ENCODE peak calls at places on chromosomes 4 and X, in five cellular contexts. One of them, this sample, is unnamed.

GRCh38 chr4:80069108-80069836 is 3.8 kb downstream of the ANTXR2 start:
- DNase-seq in A673: no peak
- DNase-seq in AG10803: no peak
- DNase-seq in AG09309: no peak
- DNase-seq in lower lobe of right lung: no peak
- DNase-seq in this sample: no peak

GRCh38 chrX:70672326-70672725 is 227.7 kb downstream of the DLG3 start:
- DNase-seq in AG09309: no peak
- DNase-seq in A673: no peak
- DNase-seq in AG10803: no peak
- DNase-seq in lower lobe of right lung: no peak
- DNase-seq in this sample: no peak

GRCh38 chrX:35665311-35665710 is 132.8 kb upstream of the MAGEB16 start:
- DNase-seq in AG10803: no peak
- DNase-seq in AG09309: no peak
- DNase-seq in lower lobe of right lung: no peak
- DNase-seq in A673: peak; percentile 2
- DNase-seq in this sample: no peak

GRCh38 chr4:182219400-182219799 is 23.8 kb upstream of the TENM3 start:
- DNase-seq in AG09309: no peak
- DNase-seq in AG10803: no peak
- DNase-seq in A673: no peak
- DNase-seq in lower lobe of right lung: no peak
- DNase-seq in this sample: no peak

GRCh38 chrX:54180403-54180802 is 2.7 kb downstream of the FAM120C start:
- DNase-seq in lower lobe of right lung: no peak
- DNase-seq in AG09309: no peak
- DNase-seq in AG10803: peak; percentile 21
- DNase-seq in A673: no peak
- DNase-seq in this sample: no peak

GRCh38 chr4:101224358-101225218 is 122.7 kb downstream of the PPP3CA start:
- DNase-seq in AG09309: no peak
- DNase-seq in lower lobe of right lung: no peak
- DNase-seq in AG10803: no peak
- DNase-seq in A673: no peak
- DNase-seq in this sample: no peak

GRCh38 chr4:100042235-100042634 is 92.2 kb upstream of the H2AZ1 start:
- DNase-seq in AG09309: no peak
- DNase-seq in A673: no peak
- DNase-seq in lower lobe of right lung: no peak
- DNase-seq in AG10803: no peak
- DNase-seq in this sample: no peak

GRCh38 chr4:38128478-38129451 is 168.6 kb downstream of the PTTG2 start:
- DNase-seq in AG10803: peak; percentile 65
- DNase-seq in AG09309: no peak
- DNase-seq in A673: no peak
- DNase-seq in lower lobe of right lung: no peak
- DNase-seq in this sample: no peak

GRCh38 chrX:44871114-44871645 is 1.8 kb upstream of the KDM6A start:
- DNase-seq in A673: no peak
- DNase-seq in AG10803: peak; percentile 15
- DNase-seq in AG09309: no peak
- DNase-seq in lower lobe of right lung: peak; percentile 46
- DNase-seq in this sample: no peak

GRCh38 chrX:2508648-2509335 is 8.0 kb upstream of the DHRSX start:
- DNase-seq in A673: no peak
- DNase-seq in lower lobe of right lung: no peak
- DNase-seq in AG10803: no peak
- DNase-seq in AG09309: no peak
- DNase-seq in this sample: no peak

GRCh38 chr4:8100696-8101095 is 57.9 kb downstream of the ABLIM2 start:
- DNase-seq in A673: no peak
- DNase-seq in lower lobe of right lung: no peak
- DNase-seq in AG10803: peak; percentile 45
- DNase-seq in AG09309: no peak
- DNase-seq in this sample: no peak

GRCh38 chr4:186104114-186104894 is at the start of gene FAM149A:
- DNase-seq in AG09309: no peak
- DNase-seq in lower lobe of right lung: peak; percentile 86
- DNase-seq in AG10803: no peak
- DNase-seq in A673: peak; percentile 21
- DNase-seq in this sample: no peak

GRCh38 chr4:82423245-82424054 is 6.8 kb downstream of the HNRNPDL start:
- DNase-seq in AG09309: no peak
- DNase-seq in A673: no peak
- DNase-seq in AG10803: peak; percentile 33
- DNase-seq in lower lobe of right lung: no peak
- DNase-seq in this sample: no peak

GRCh38 chr4:139892973-139893736 is 227.5 kb downstream of the MGST2 start:
- DNase-seq in A673: no peak
- DNase-seq in lower lobe of right lung: no peak
- DNase-seq in AG10803: no peak
- DNase-seq in AG09309: no peak
- DNase-seq in this sample: no peak

GRCh38 chr4:53116959-53117358 is 248.9 kb downstream of the SCFD2 start:
- DNase-seq in AG09309: no peak
- DNase-seq in lower lobe of right lung: no peak
- DNase-seq in AG10803: peak; percentile 65
- DNase-seq in A673: no peak
- DNase-seq in this sample: no peak

GRCh38 chr4:153731239-153731638 is 28.6 kb downstream of the RNF175 start:
- DNase-seq in AG10803: peak; percentile 89
- DNase-seq in A673: peak; percentile 87
- DNase-seq in lower lobe of right lung: no peak
- DNase-seq in AG09309: peak; percentile 77
- DNase-seq in this sample: peak; percentile 59

GRCh38 chrX:45063319-45064095 is 137.2 kb downstream of the DIPK2B start:
- DNase-seq in A673: no peak
- DNase-seq in lower lobe of right lung: no peak
- DNase-seq in AG10803: no peak
- DNase-seq in AG09309: no peak
- DNase-seq in this sample: no peak

GRCh38 chr4:77493829-77494551 is 111.6 kb upstream of the CXCL13 start:
- DNase-seq in lower lobe of right lung: no peak
- DNase-seq in A673: no peak
- DNase-seq in AG09309: no peak
- DNase-seq in AG10803: no peak
- DNase-seq in this sample: no peak

GRCh38 chr4:1603413-1604135 is 80.5 kb downstream of the FAM53A start:
- DNase-seq in AG10803: no peak
- DNase-seq in lower lobe of right lung: peak; percentile 36
- DNase-seq in A673: no peak
- DNase-seq in AG09309: no peak
- DNase-seq in this sample: no peak

GRCh38 chrX:119745283-119745848 is 13.0 kb upstream of the SOWAHD start:
- DNase-seq in A673: no peak
- DNase-seq in lower lobe of right lung: no peak
- DNase-seq in AG09309: no peak
- DNase-seq in AG10803: no peak
- DNase-seq in this sample: no peak

GRCh38 chr4:57154191-57154590 is 44.0 kb upstream of the IGFBP7 start:
- DNase-seq in A673: peak; percentile 27
- DNase-seq in lower lobe of right lung: no peak
- DNase-seq in AG09309: no peak
- DNase-seq in AG10803: peak; percentile 8
- DNase-seq in this sample: peak; percentile 82

GRCh38 chr4:175770555-175770954 is 41.5 kb downstream of the GPM6A start:
- DNase-seq in lower lobe of right lung: no peak
- DNase-seq in AG09309: no peak
- DNase-seq in A673: no peak
- DNase-seq in AG10803: peak; percentile 11
- DNase-seq in this sample: no peak

GRCh38 chr4:3655485-3656429 is 110.4 kb upstream of the ADRA2C start:
- DNase-seq in AG10803: no peak
- DNase-seq in lower lobe of right lung: no peak
- DNase-seq in AG09309: no peak
- DNase-seq in A673: peak; percentile 42
- DNase-seq in this sample: no peak

GRCh38 chrX:9899640-9900075 is 67.5 kb upstream of the CLDN34 start:
- DNase-seq in A673: no peak
- DNase-seq in AG10803: peak; percentile 83
- DNase-seq in lower lobe of right lung: no peak
- DNase-seq in AG09309: peak; percentile 71
- DNase-seq in this sample: no peak

GRCh38 chr4:106365613-106366012 is 3.0 kb downstream of the GIMD1 start:
- DNase-seq in A673: peak; percentile 56
- DNase-seq in AG10803: peak; percentile 91
- DNase-seq in AG09309: peak; percentile 82
- DNase-seq in lower lobe of right lung: no peak
- DNase-seq in this sample: peak; percentile 56

GRCh38 chr4:78645853-78646757 is 94.5 kb downstream of the ANXA3 start:
- DNase-seq in AG09309: peak; percentile 86
- DNase-seq in A673: peak; percentile 66
- DNase-seq in lower lobe of right lung: peak; percentile 59
- DNase-seq in AG10803: peak; percentile 97
- DNase-seq in this sample: peak; percentile 86

GRCh38 chrX:118655561-118656246 is 71.7 kb upstream of the IL13RA1 start:
- DNase-seq in AG09309: peak; percentile 11
- DNase-seq in A673: no peak
- DNase-seq in AG10803: peak; percentile 57
- DNase-seq in lower lobe of right lung: no peak
- DNase-seq in this sample: peak; percentile 15

GRCh38 chrX:30831082-30831481 is 58.0 kb downstream of the TAB3 start:
- DNase-seq in lower lobe of right lung: no peak
- DNase-seq in AG09309: no peak
- DNase-seq in A673: no peak
- DNase-seq in AG10803: no peak
- DNase-seq in this sample: no peak

GRCh38 chrX:38055170-38055847 is 49.0 kb downstream of the SYTL5 start:
- DNase-seq in AG10803: peak; percentile 62
- DNase-seq in A673: peak; percentile 19
- DNase-seq in lower lobe of right lung: no peak
- DNase-seq in AG09309: peak; percentile 17
- DNase-seq in this sample: no peak

GRCh38 chr4:124415206-124415605 is 297.3 kb downstream of the ANKRD50 start:
- DNase-seq in AG09309: peak; percentile 25
- DNase-seq in A673: no peak
- DNase-seq in AG10803: peak; percentile 8
- DNase-seq in lower lobe of right lung: no peak
- DNase-seq in this sample: no peak

GRCh38 chr4:47703008-47703407 is 134.9 kb downstream of the CORIN start:
- DNase-seq in lower lobe of right lung: no peak
- DNase-seq in AG09309: no peak
- DNase-seq in A673: no peak
- DNase-seq in AG10803: no peak
- DNase-seq in this sample: no peak

GRCh38 chr4:47705326-47705981 is 132.4 kb downstream of the CORIN start:
- DNase-seq in AG09309: no peak
- DNase-seq in AG10803: peak; percentile 9
- DNase-seq in A673: peak; percentile 58
- DNase-seq in lower lobe of right lung: no peak
- DNase-seq in this sample: no peak

GRCh38 chr4:47703964-47704363 is 133.9 kb downstream of the CORIN start:
- DNase-seq in A673: peak; percentile 12
- DNase-seq in lower lobe of right lung: no peak
- DNase-seq in AG09309: no peak
- DNase-seq in AG10803: peak; percentile 11
- DNase-seq in this sample: no peak

GRCh38 chr4:47701286-47701685 is 136.6 kb downstream of the CORIN start:
- DNase-seq in AG10803: no peak
- DNase-seq in lower lobe of right lung: no peak
- DNase-seq in AG09309: no peak
- DNase-seq in A673: no peak
- DNase-seq in this sample: no peak

DNA sequence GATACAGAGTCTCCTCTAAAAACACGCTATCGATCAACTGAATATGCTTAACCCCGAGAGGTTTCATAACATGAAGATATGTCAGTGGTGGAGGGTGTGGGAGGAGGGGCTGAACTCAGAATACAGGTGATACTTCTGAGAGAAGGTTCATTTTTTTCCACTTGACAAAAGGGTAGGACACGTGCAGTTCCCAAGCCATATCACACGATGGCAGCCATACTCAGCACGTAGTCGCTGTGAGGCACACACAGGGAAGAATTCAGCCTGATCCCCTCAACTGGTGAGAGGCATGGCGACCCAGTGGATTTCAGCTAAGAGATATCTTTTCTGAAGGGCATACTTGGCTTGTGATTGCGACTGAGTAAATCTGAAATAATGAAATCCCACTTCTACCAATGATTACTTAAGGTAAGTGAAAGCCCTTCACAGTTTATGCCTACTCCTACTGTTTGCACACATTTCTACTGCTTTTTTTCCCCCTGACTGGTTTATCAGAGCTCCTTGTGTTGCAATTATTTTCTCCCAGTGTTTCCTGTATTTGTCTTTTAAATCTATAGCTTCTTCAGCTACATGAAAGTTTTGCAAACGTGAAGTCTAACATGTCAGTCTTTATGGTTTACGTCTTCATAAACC is 133.1 kb downstream of the CORIN start:
- DNase-seq in AG09309: no peak
- DNase-seq in A673: peak; percentile 70
- DNase-seq in lower lobe of right lung: no peak
- DNase-seq in AG10803: peak; percentile 30
- DNase-seq in this sample: no peak
- TF ChIP-seq CTCF in AG09309: peak; percentile 54
- TF ChIP-seq CTCF in A673: peak; percentile 68
- TF ChIP-seq CTCF in lower lobe of right lung: peak; percentile 32
- TF ChIP-seq CTCF in AG10803: peak; percentile 56
- TF ChIP-seq CTCF in this sample: peak; percentile 36

DNA sequence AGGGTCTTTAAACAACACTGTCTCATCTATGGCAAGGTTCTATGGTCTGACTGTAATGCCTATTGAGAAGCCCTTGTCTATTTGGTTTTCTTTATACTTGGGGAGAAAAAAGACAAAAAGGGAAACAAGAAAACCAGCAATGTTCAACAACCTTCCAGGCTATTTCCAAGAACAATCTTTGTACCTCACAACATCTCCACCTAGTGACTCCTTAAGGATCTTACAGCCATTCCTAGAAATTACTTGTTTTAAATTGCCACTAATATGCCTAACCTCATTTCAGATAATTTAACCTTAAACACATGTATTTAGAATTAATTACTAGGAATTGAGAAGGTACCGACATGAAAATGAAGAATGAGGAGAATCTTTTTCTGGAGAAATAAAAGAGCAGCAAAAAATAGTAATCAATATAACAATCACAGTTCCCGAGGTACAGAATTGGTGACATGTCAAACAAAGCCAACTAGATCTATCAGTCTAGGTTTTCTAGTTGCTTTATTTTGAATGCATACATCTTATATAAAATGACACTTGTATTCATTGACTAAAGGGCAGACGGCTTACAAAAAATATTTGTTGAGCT is 1.6 kb upstream of the RBM46 start:
- DNase-seq in AG10803: peak; percentile 48
- DNase-seq in lower lobe of right lung: no peak
- DNase-seq in A673: peak; percentile 46
- DNase-seq in AG09309: peak; percentile 5
- DNase-seq in this sample: no peak
- TF ChIP-seq CTCF in AG10803: peak; percentile 76
- TF ChIP-seq CTCF in lower lobe of right lung: peak; percentile 48
- TF ChIP-seq CTCF in A673: peak; percentile 70
- TF ChIP-seq CTCF in AG09309: peak; percentile 50
- TF ChIP-seq CTCF in this sample: peak; percentile 59

GRCh38 chr4:22238742-22239141 is 277.1 kb downstream of the ADGRA3 start:
- DNase-seq in lower lobe of right lung: no peak
- DNase-seq in AG10803: no peak
- DNase-seq in A673: peak; percentile 2
- DNase-seq in AG09309: no peak
- DNase-seq in this sample: no peak
- TF ChIP-seq CTCF in lower lobe of right lung: no peak
- TF ChIP-seq CTCF in AG10803: no peak
- TF ChIP-seq CTCF in A673: peak; percentile 33
- TF ChIP-seq CTCF in AG09309: peak; percentile 35
- TF ChIP-seq CTCF in this sample: no peak

GRCh38 chr4:184400375-184400870 is 73.9 kb downstream of the IRF2 start:
- DNase-seq in A673: peak; percentile 58
- DNase-seq in lower lobe of right lung: no peak
- DNase-seq in AG10803: peak; percentile 93
- DNase-seq in AG09309: peak; percentile 93
- DNase-seq in this sample: peak; percentile 91
- TF ChIP-seq CTCF in A673: no peak
- TF ChIP-seq CTCF in lower lobe of right lung: no peak
- TF ChIP-seq CTCF in AG10803: peak; percentile 54
- TF ChIP-seq CTCF in AG09309: peak; percentile 54
- TF ChIP-seq CTCF in this sample: peak; percentile 40